ENCODE peak calls at places on chromosomes 5 and 9, in nine cellular contexts. B is dermis blood vessel endothelial cell, X is foreskin fibroblast, E is lung, D is fibroblast of pulmonary artery, U is smooth muscle cell of the brain vasculature, A is neural progenitor cell, V is T-cell, C is left cardiac atrium. H is an unnamed sample.

GRCh38 chr9:33446507-33447403 is 638 bp downstream of the AQP3 start:
- DNase-seq in B (peak; percentile 59), A (peak; percentile 20), D (peak; percentile 63), C (peak; percentile 75), E (peak; percentile 74), U (peak; percentile 13), X (peak; percentile 36), V (peak; percentile 49), H (peak; percentile 70)

GRCh38 chr9:128683340-128684064 is 5.5 kb upstream of the SET start:
- DNase-seq in D (peak; percentile 82), U (no peak), E (peak; percentile 68), X (no peak), V (no peak), A (peak; percentile 94), C (peak; percentile 68), B (peak; percentile 52), H (peak; percentile 52)

GRCh38 chr5:112604741-112605390 is 132.8 kb upstream of the APC start:
- DNase-seq in U (no peak), X (no peak), A (peak; percentile 52), D (peak; percentile 2), E (no peak), B (peak; percentile 13), C (no peak), V (no peak), H (no peak)

GRCh38 chr5:180336234-180337020 is 16.7 kb downstream of the GFPT2 start:
- DNase-seq in X (no peak), C (no peak), D (no peak), A (no peak), E (no peak), U (no peak), V (no peak), B (no peak), H (no peak)

GRCh38 chr9:6564868-6565267 is 80.7 kb downstream of the GLDC start:
- DNase-seq in C (peak; percentile 71), E (no peak), A (no peak), D (peak; percentile 85), X (peak; percentile 20), U (no peak), V (no peak), B (peak; percentile 56), H (peak; percentile 19)

GRCh38 chr9:4764033-4764432 is 23.0 kb upstream of the AK3 start:
- DNase-seq in U (no peak), B (no peak), E (no peak), V (no peak), A (no peak), D (no peak), C (no peak), X (no peak), H (no peak)

GRCh38 chr9:26334709-26335108 is 557.9 kb downstream of the CAAP1 start:
- DNase-seq in B (no peak), C (no peak), D (no peak), U (no peak), A (no peak), E (no peak), V (no peak), X (no peak), H (peak; percentile 3)

GRCh38 chr9:86324308-86324707 is 29.9 kb downstream of the TUT7 start:
- DNase-seq in B (no peak), C (no peak), A (no peak), E (no peak), U (no peak), D (peak; percentile 53), X (peak; percentile 52), V (no peak), H (peak; percentile 69)

GRCh38 chr9:110049699-110050450 is 158.1 kb downstream of the C9orf152 start:
- DNase-seq in U (no peak), E (no peak), X (no peak), D (peak; percentile 47), B (peak; percentile 55), A (peak; percentile 55), V (no peak), C (peak; percentile 55), H (peak; percentile 61)

GRCh38 chr5:72438141-72438540 is 69.1 kb downstream of the ZNF366 start:
- DNase-seq in B (no peak), V (no peak), U (no peak), A (no peak), D (no peak), X (no peak), C (no peak), E (no peak), H (no peak)

GRCh38 chr5:51651476-51651875 is 268.2 kb downstream of the ISL1 start:
- DNase-seq in D (no peak), V (no peak), A (no peak), X (no peak), U (no peak), C (no peak), E (no peak), B (peak; percentile 1), H (no peak)

GRCh38 chr5:126234563-126235195 is 188.5 kb upstream of the GRAMD2B start:
- DNase-seq in E (no peak), D (peak; percentile 24), V (no peak), U (peak; percentile 24), A (peak; percentile 71), X (peak; percentile 3), C (no peak), B (peak; percentile 5), H (peak; percentile 15)

GRCh38 chr5:82387041-82387818 is 109.1 kb upstream of the RPS23 start:
- DNase-seq in V (no peak), X (no peak), C (peak; percentile 52), D (peak; percentile 61), U (no peak), A (no peak), B (peak; percentile 74), E (no peak), H (peak; percentile 70)

GRCh38 chr5:40828690-40829661 is 6.0 kb downstream of the RPL37 start:
- DNase-seq in E (no peak), X (no peak), A (no peak), C (no peak), V (no peak), U (no peak), D (no peak), B (no peak), H (no peak)

GRCh38 chr9:74500584-74500924 is 3.4 kb downstream of the RORB start:
- DNase-seq in V (no peak), U (no peak), B (no peak), E (no peak), A (peak; percentile 52), C (no peak), X (no peak), D (no peak), H (no peak)